ENCODE peak calls at places on chromosomes 6 and 20, in eight cellular contexts. R is pancreas, B is PC-9, X is ascending aorta, P is astrocyte, L is neural progenitor cell, V is brain microvascular endothelial cell, G is ovary. O is an unnamed sample. For H3K27me3, the result is how much of the 10 kb centered on the place peaks cover.

GRCh38 chr6:150751296-150751695 is 114.2 kb upstream of the MTHFD1L start:
- DNase-seq in R (no peak), X (no peak), L (no peak), V (peak), P (peak), G (no peak), B (no peak), O (no peak)

GRCh38 chr6:56450882-56451739 is 191.6 kb downstream of the DST start:
- DNase-seq in V (peak), X (no peak), G (peak), R (peak), P (peak), L (no peak), B (no peak), O (no peak)

GRCh38 chr20:11675920-11676617 is 241.6 kb upstream of the BTBD3 start:
- DNase-seq in V (no peak), G (no peak), R (no peak), P (peak), L (peak), B (no peak), X (no peak), O (no peak)

GRCh38 chr6:20180935-20181334 is 31.3 kb downstream of the MBOAT1 start:
- DNase-seq in B (no peak), R (no peak), P (no peak), X (no peak), G (no peak), V (no peak), L (no peak), O (no peak)

GRCh38 chr20:36101201-36101600 is 53.3 kb upstream of the EPB41L1 start:
- DNase-seq in L (peak), G (no peak), R (peak), V (no peak), P (no peak), X (no peak), B (peak), O (no peak)

GRCh38 chr6:57021086-57021720 is 25.3 kb upstream of the KIAA1586 start:
- DNase-seq in L (peak), G (no peak), V (no peak), X (no peak), R (no peak), P (peak), B (no peak), O (peak)

GRCh38 chr20:62692176-62692575 is 16.5 kb upstream of the NTSR1 start:
- DNase-seq in G (no peak), B (no peak), X (no peak), V (no peak), L (no peak), P (no peak), R (no peak), O (no peak)

GRCh38 chr20:56871691-56872090 is 242.6 kb downstream of the TFAP2C start:
- DNase-seq in R (no peak), X (no peak), B (no peak), L (no peak), G (no peak), V (no peak), P (no peak), O (no peak)

GRCh38 chr6:116975600-116975999 is 98.6 kb downstream of the RFX6 start:
- DNase-seq in G (no peak), V (no peak), X (no peak), P (no peak), R (no peak), B (no peak), L (no peak), O (no peak)

GRCh38 chr20:35963878-35964277 is 4.5 kb upstream of the CNBD2 start:
- DNase-seq in R (no peak), L (no peak), X (no peak), P (no peak), V (no peak), G (no peak), B (no peak), O (no peak)

GRCh38 chr6:162251257-162251656 is 476.3 kb downstream of the PRKN start:
- DNase-seq in P (no peak), X (no peak), L (peak), B (peak), G (no peak), V (peak), R (peak), O (no peak)

GRCh38 chr6:98633886-98634285 is 200.5 kb upstream of the POU3F2 start:
- DNase-seq in P (peak), G (no peak), X (no peak), R (no peak), B (no peak), L (no peak), V (no peak), O (no peak)

GRCh38 chr20:45016089-45016641 is 49.9 kb downstream of the STK4 start:
- DNase-seq in R (no peak), B (no peak), X (no peak), V (peak), G (no peak), P (peak), L (no peak), O (peak)

GRCh38 chr6:15421945-15422733 is 176.3 kb downstream of the JARID2 start:
- DNase-seq in B (no peak), X (no peak), P (no peak), V (no peak), L (no peak), G (no peak), R (no peak), O (no peak)

GRCh38 chr6:56647172-56647762 is 4.6 kb upstream of the DST start:
- DNase-seq in V (no peak), X (no peak), P (no peak), G (no peak), B (no peak), R (no peak), L (no peak), O (no peak)

GRCh38 chr6:105795913-105796517 is 290.1 kb upstream of the PRDM1 start:
- DNase-seq in G (no peak), B (peak), L (no peak), P (no peak), V (no peak), X (no peak), R (no peak), O (no peak)

GRCh38 chr20:59010995-59011873 is 4.2 kb upstream of the CTSZ start:
- DNase-seq in G (no peak), X (no peak), P (peak), R (peak), B (peak), L (peak), V (peak), O (peak)

GRCh38 chr6:111603648-111604047 is 2.0 kb downstream of the TRAF3IP2 start:
- DNase-seq in P (peak), L (no peak), X (no peak), G (no peak), B (no peak), V (no peak), R (no peak), O (no peak)

GRCh38 chr6:35583893-35584688 is 71.4 kb upstream of the TULP1 start:
- DNase-seq in X (no peak), R (peak), G (peak), V (peak), B (peak), L (peak), P (peak), O (no peak)

GRCh38 chr6:108179741-108180140 is 13.9 kb downstream of the NR2E1 start:
- DNase-seq in G (no peak), X (no peak), R (no peak), P (no peak), B (no peak), L (peak), V (no peak), O (no peak)

GRCh38 chr20:9068232-9068781 is 580 bp upstream of the PLCB4 start:
- DNase-seq in G (peak), R (no peak), P (peak), X (no peak), B (peak), V (no peak), L (peak), O (no peak)

GRCh38 chr6:18053555-18054445 is 66.4 kb upstream of the KIF13A start:
- DNase-seq in G (no peak), V (no peak), R (no peak), L (no peak), B (peak), P (no peak), X (no peak), O (no peak)

GRCh38 chr20:13297105-13297899 is 76.2 kb downstream of the ISM1 start:
- DNase-seq in B (no peak), G (no peak), P (no peak), L (no peak), V (no peak), X (no peak), R (no peak), O (no peak)

GRCh38 chr6:138614151-138614550 is 114.9 kb upstream of the NHSL1 start:
- DNase-seq in B (no peak), P (no peak), X (no peak), V (no peak), L (no peak), R (no peak), G (no peak), O (no peak)

GRCh38 chr20:17505664-17506517 is 25.3 kb downstream of the BFSP1 start:
- DNase-seq in B (no peak), L (no peak), V (peak), G (no peak), R (no peak), X (no peak), P (peak), O (no peak)

GRCh38 chr6:130632288-130632687 is 194.9 kb upstream of the SMLR1 start:
- DNase-seq in G (no peak), V (peak), B (no peak), P (no peak), L (peak), X (no peak), R (no peak), O (no peak)

GRCh38 chr6:110596354-110596753 is 119.9 kb upstream of the SLC22A16 start:
- DNase-seq in G (no peak), V (no peak), P (no peak), L (no peak), B (no peak), X (no peak), R (no peak), O (no peak)

GRCh38 chr6:132259070-132259469 is 142.2 kb downstream of the MOXD1 start:
- DNase-seq in R (no peak), P (peak), G (no peak), B (no peak), V (peak), X (no peak), L (peak), O (no peak)

GRCh38 chr20:19741914-19742313 is 16.1 kb upstream of the RIN2 start:
- DNase-seq in R (no peak), B (no peak), L (no peak), X (no peak), P (no peak), V (no peak), G (no peak), O (no peak)

GRCh38 chr6:117919775-117920492 is 12.9 kb downstream of the SLC35F1 start:
- DNase-seq in B (no peak), P (no peak), X (no peak), V (no peak), R (peak), G (peak), L (peak), O (no peak)

GRCh38 chr20:59235226-59235625 is 65.2 kb upstream of the EDN3 start:
- DNase-seq in B (no peak), P (no peak), V (no peak), R (no peak), G (no peak), L (no peak), X (no peak), O (no peak)

GRCh38 chr6:168584251-168584650 is 143.3 kb downstream of the SMOC2 start:
- DNase-seq in G (no peak), V (no peak), L (no peak), X (no peak), R (no peak), B (no peak), P (peak), O (no peak)

GRCh38 chr20:57392512-57393271 is 1.5 kb downstream of the RBM38 start:
- DNase-seq in X (peak), L (no peak), V (no peak), G (peak), B (no peak), P (no peak), R (no peak), O (no peak)

GRCh38 chr20:17570347-17571152 is 675 bp downstream of the DSTN start:
- DNase-seq in X (no peak), B (peak), P (no peak), V (no peak), R (peak), G (peak), L (peak), O (no peak)

GRCh38 chr6:4162345-4162744 is 27.0 kb upstream of the ECI2 start:
- DNase-seq in G (no peak), L (peak), B (no peak), P (no peak), V (no peak), R (no peak), X (no peak), O (no peak)

GRCh38 chr6:21949211-21949801 is 347.5 kb downstream of the PRL start:
- DNase-seq in P (peak), R (no peak), B (peak), L (no peak), V (no peak), G (no peak), X (no peak), O (no peak)

GRCh38 chr20:49647509-49647908 is 66.2 kb downstream of the B4GALT5 start:
- DNase-seq in V (no peak), G (no peak), B (no peak), P (peak), X (no peak), R (no peak), L (no peak), O (peak)

GRCh38 chr20:5806457-5807263 is 56.5 kb downstream of the SHLD1 start:
- DNase-seq in L (peak), X (no peak), B (no peak), V (no peak), P (no peak), G (no peak), R (no peak), O (no peak)
- TF ChIP-seq CTCF in L (peak), X (no peak), B (no peak), V (peak), P (peak), G (no peak), R (no peak), O (no peak)

GRCh38 chr6:163860194-163861081 is 445.9 kb downstream of the QKI start:
- DNase-seq in R (no peak), G (no peak), V (peak), B (no peak), P (peak), L (no peak), X (no peak), O (peak)

GRCh38 chr6:163863565-163863964 is 449.0 kb downstream of the QKI start:
- DNase-seq in R (no peak), P (no peak), X (no peak), G (no peak), V (no peak), B (no peak), L (peak), O (no peak)

GRCh38 chr6:163865380-163865779 is 450.9 kb downstream of the QKI start:
- DNase-seq in B (no peak), G (no peak), R (no peak), X (no peak), V (no peak), P (no peak), L (no peak), O (no peak)

GRCh38 chr6:163866192-163866591 is 451.7 kb downstream of the QKI start:
- DNase-seq in P (no peak), V (no peak), X (no peak), L (no peak), B (no peak), R (no peak), G (no peak), O (no peak)

GRCh38 chr6:163861627-163862026 is 447.1 kb downstream of the QKI start:
- DNase-seq in G (no peak), R (no peak), P (no peak), V (no peak), L (no peak), B (no peak), X (no peak), O (no peak)
- H3K27me3 ChIP-seq in G (under half), R (under half), P (under half), V (under half), L (under half), B (half or more), X (under half), O (under half)

GRCh38 chr20:10667077-10667401 is 6.8 kb downstream of the JAG1 start:
- DNase-seq in B (no peak), V (no peak), X (no peak), G (no peak), P (peak), L (peak), R (peak), O (no peak)
- H3K4me3 ChIP-seq in B (no peak), V (no peak), X (peak), G (no peak), P (peak), L (no peak), R (no peak), O (no peak)

GRCh38 chr6:149544646-149545257 is 1.1 kb downstream of the PPIL4 start:
- DNase-seq in P (no peak), G (no peak), R (no peak), X (no peak), V (peak), B (no peak), L (no peak), O (no peak)

GRCh38 chr6:149545754-149546471 is at the start of gene PPIL4:
- DNase-seq in L (peak), P (peak), X (peak), B (peak), G (peak), R (peak), V (peak), O (peak)

GRCh38 chr6:149541139-149541538 is 4.7 kb downstream of the PPIL4 start:
- DNase-seq in V (no peak), B (no peak), R (no peak), P (no peak), X (no peak), L (no peak), G (no peak), O (no peak)

GRCh38 chr6:149545258-149545753 is 537 bp downstream of the PPIL4 start:
- DNase-seq in B (peak), R (peak), X (no peak), P (peak), L (peak), G (peak), V (peak), O (no peak)
- TF ChIP-seq CTCF in B (no peak), R (no peak), X (no peak), P (peak), L (peak), G (no peak), V (no peak), O (peak)

DNA sequence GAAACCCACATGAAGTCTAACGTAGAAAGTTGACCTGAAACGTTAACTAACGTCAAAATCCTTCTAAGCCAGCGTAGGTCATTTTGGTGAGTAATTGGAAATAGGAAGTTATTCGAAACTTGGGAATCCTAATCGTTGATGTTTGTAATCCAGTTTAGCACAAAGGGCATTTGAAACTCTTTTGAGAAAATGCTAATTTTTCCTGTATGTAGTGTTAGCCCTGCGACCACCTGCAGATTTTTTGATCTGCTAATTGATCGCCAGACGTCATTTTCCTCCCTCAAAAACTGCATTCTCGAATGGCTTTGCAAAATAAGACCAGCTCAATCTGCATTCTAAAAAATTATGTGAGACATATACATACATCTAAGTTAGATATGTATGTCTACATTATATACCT is 2.7 kb downstream of the SALL4 start:
- DNase-seq in G (no peak), B (no peak), L (peak), R (no peak), V (no peak), X (no peak), P (no peak), O (no peak)
- H3K27me3 ChIP-seq in G (under half), B (under half), L (under half), R (under half), V (under half), X (under half), P (under half), O (under half)

GRCh38 chr6:125793863-125794262 is 3.1 kb downstream of the NCOA7 start:
- DNase-seq in L (no peak), R (no peak), G (no peak), X (no peak), B (no peak), V (no peak), P (no peak), O (no peak)

GRCh38 chr6:125795301-125795700 is 4.5 kb downstream of the NCOA7 start:
- DNase-seq in L (no peak), R (no peak), P (no peak), X (no peak), V (no peak), G (no peak), B (no peak), O (no peak)

GRCh38 chr6:125793280-125793679 is 2.5 kb downstream of the NCOA7 start:
- DNase-seq in G (no peak), L (peak), V (no peak), B (no peak), R (no peak), P (no peak), X (no peak), O (no peak)

GRCh38 chr6:125792680-125793079 is 1.9 kb downstream of the NCOA7 start:
- DNase-seq in P (peak), B (no peak), R (no peak), G (no peak), V (no peak), L (no peak), X (no peak), O (no peak)

DNA sequence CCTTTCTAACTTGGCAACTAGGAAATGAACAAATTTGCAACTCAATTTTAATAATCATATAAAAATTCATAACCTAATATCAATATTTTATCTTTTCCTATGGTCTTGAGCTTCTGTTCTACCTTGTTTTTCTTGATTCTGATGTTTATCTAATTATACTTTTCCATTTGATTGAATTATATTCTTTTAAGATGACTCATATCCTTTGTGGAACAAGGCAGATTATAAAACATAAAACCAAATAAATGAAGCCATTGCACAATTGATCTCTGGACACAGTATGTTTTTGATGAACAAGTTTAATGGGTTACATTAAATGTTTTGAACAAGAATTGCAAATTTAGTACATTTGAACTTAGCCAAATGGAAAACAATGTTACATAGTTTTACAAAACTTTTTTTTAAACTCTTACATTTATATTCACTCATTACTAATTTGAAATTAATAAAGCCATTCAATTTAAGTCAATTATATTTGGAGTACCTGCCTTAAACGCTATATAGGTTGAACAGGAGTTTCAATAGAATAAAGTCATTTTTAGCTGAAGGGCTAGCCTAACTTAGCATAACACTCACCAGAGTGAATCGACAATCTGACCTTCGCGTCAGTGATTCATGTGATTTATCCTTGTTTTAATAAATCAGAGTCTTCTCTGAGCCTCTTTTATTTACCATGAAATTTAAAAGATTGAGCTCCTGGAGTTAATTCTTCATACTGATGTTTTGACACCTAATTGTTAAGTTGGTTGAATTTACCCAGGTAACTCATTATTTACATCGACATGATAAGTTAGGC is 3.8 kb downstream of the NCOA7 start:
- DNase-seq in G (no peak), B (no peak), P (no peak), L (no peak), R (no peak), V (no peak), X (no peak), O (no peak)
- H3K4me3 ChIP-seq in G (no peak), B (peak), P (no peak), L (no peak), R (no peak), V (no peak), X (no peak), O (no peak)

O was measured in BJ.